ENCODE peak calls at places on chromosomes 6 and 20, in ten cellular contexts. Q is fibroblast of pulmonary artery; H is activated T-cell treated with anti-CD3 and anti-CD28 coated beads, Interleukin-2, amount 50 U/mL, for 72 hours; D is natural killer cell treated with Interleukin-12 subunit alpha and Interleukin-12 subunit beta and Interleukin-15 and Interleukin-18, amount 100 ng/mL, for 72 hours; B is HCEC 1CT; F is AG09309; Y is mammary epithelial cell; A is cerebellum; L is foreskin fibroblast; N is gastrocnemius medialis. Z is an unnamed sample.

GRCh38 chr6:137880633-137881521 is 13.8 kb downstream of the TNFAIP3 start:
- DNase-seq in Q (no peak), H (no peak), D (no peak), B (no peak), F (no peak), Y (peak), A (no peak), L (no peak), N (no peak), Z (no peak)

GRCh38 chr6:147624946-147625515 is 116.5 kb downstream of the SAMD5 start:
- DNase-seq in Q (no peak), H (no peak), D (no peak), B (no peak), F (no peak), Y (no peak), A (no peak), L (no peak), N (no peak), Z (no peak)

GRCh38 chr6:123659960-123660748 is 23.4 kb upstream of the TRDN start:
- DNase-seq in Q (no peak), H (no peak), D (no peak), B (no peak), F (no peak), Y (no peak), A (no peak), L (no peak), N (no peak), Z (no peak)

GRCh38 chr20:45032276-45032675 is 66.0 kb downstream of the STK4 start:
- DNase-seq in Q (no peak), H (no peak), D (no peak), B (no peak), F (no peak), Y (peak), A (no peak), L (no peak), N (no peak), Z (no peak)

GRCh38 chr6:13012977-13013680 is 296.6 kb downstream of the PHACTR1 start:
- DNase-seq in Q (peak), H (peak), D (no peak), B (no peak), F (no peak), Y (no peak), A (no peak), L (no peak), N (no peak), Z (peak)

GRCh38 chr6:110547266-110547964 is 71.0 kb upstream of the SLC22A16 start:
- DNase-seq in Q (peak), H (no peak), D (no peak), B (peak), F (no peak), Y (peak), A (no peak), L (peak), N (no peak), Z (no peak)

GRCh38 chr6:15351631-15352030 is 105.8 kb downstream of the JARID2 start:
- DNase-seq in Q (peak), H (no peak), D (no peak), B (peak), F (peak), Y (peak), A (peak), L (peak), N (peak), Z (no peak)

GRCh38 chr6:159679091-159680077 is 13.7 kb downstream of the SOD2 start:
- DNase-seq in Q (no peak), H (peak), D (no peak), B (peak), F (no peak), Y (no peak), A (no peak), L (no peak), N (no peak), Z (peak)

GRCh38 chr6:63509652-63510352 is 62.5 kb upstream of the LOC128125822 start:
- DNase-seq in Q (peak), H (no peak), D (no peak), B (no peak), F (no peak), Y (peak), A (no peak), L (no peak), N (no peak), Z (no peak)

GRCh38 chr6:34243901-34244884 is 4.6 kb downstream of the SMIM29 start:
- DNase-seq in Q (peak), H (peak), D (peak), B (peak), F (peak), Y (peak), A (peak), L (peak), N (peak), Z (peak)